ENCODE peak calls at places on chromosomes 1 and 21, in ten cellular contexts. One of them, this sample, is unnamed.
A peak's percentile ranks its signal among the peaks of the same experiment; 100 is the strongest.

GRCh38 chr1:31198591-31198990 is 41.1 kb downstream of the NKAIN1 start:
- DNase-seq in IMR-90: no peak
- DNase-seq in pancreas: no peak
- DNase-seq in aorta: no peak
- DNase-seq in adipocyte: no peak
- DNase-seq in psoas muscle: no peak
- DNase-seq in mucosa of descending colon: no peak
- DNase-seq in OCI-LY7: no peak
- DNase-seq in heart right ventricle: no peak
- DNase-seq in CD4-positive, alpha-beta memory T cell: no peak
- DNase-seq in this sample: no peak

GRCh38 chr1:1939296-1940122 is 20.4 kb upstream of the TMEM52 start:
- DNase-seq in IMR-90: no peak
- DNase-seq in pancreas: no peak
- DNase-seq in aorta: peak; percentile 37
- DNase-seq in adipocyte: no peak
- DNase-seq in psoas muscle: peak; percentile 45
- DNase-seq in mucosa of descending colon: no peak
- DNase-seq in OCI-LY7: no peak
- DNase-seq in heart right ventricle: no peak
- DNase-seq in CD4-positive, alpha-beta memory T cell: no peak
- DNase-seq in this sample: no peak

GRCh38 chr1:89598450-89599331 is 34.2 kb upstream of the LRRC8C start:
- DNase-seq in IMR-90: peak; percentile 39
- DNase-seq in pancreas: no peak
- DNase-seq in aorta: no peak
- DNase-seq in adipocyte: peak; percentile 72
- DNase-seq in psoas muscle: no peak
- DNase-seq in mucosa of descending colon: peak; percentile 30
- DNase-seq in OCI-LY7: peak; percentile 50
- DNase-seq in heart right ventricle: no peak
- DNase-seq in CD4-positive, alpha-beta memory T cell: peak; percentile 32
- DNase-seq in this sample: no peak

GRCh38 chr1:178341218-178341956 is 155.4 kb downstream of the CLEC20A start:
- DNase-seq in IMR-90: peak; percentile 80
- DNase-seq in pancreas: no peak
- DNase-seq in aorta: peak; percentile 58
- DNase-seq in adipocyte: peak; percentile 96
- DNase-seq in psoas muscle: no peak
- DNase-seq in mucosa of descending colon: peak; percentile 81
- DNase-seq in OCI-LY7: no peak
- DNase-seq in heart right ventricle: peak; percentile 76
- DNase-seq in CD4-positive, alpha-beta memory T cell: no peak
- DNase-seq in this sample: no peak

GRCh38 chr1:236907205-236907604 is 97.0 kb downstream of the MT1HL1 start:
- DNase-seq in IMR-90: no peak
- DNase-seq in pancreas: no peak
- DNase-seq in aorta: no peak
- DNase-seq in adipocyte: no peak
- DNase-seq in psoas muscle: no peak
- DNase-seq in mucosa of descending colon: no peak
- DNase-seq in OCI-LY7: no peak
- DNase-seq in heart right ventricle: no peak
- DNase-seq in CD4-positive, alpha-beta memory T cell: no peak
- DNase-seq in this sample: no peak

GRCh38 chr1:83615379-83615778 is 383.6 kb downstream of the TTLL7 start:
- DNase-seq in IMR-90: no peak
- DNase-seq in pancreas: no peak
- DNase-seq in aorta: no peak
- DNase-seq in adipocyte: no peak
- DNase-seq in psoas muscle: no peak
- DNase-seq in mucosa of descending colon: no peak
- DNase-seq in OCI-LY7: no peak
- DNase-seq in heart right ventricle: no peak
- DNase-seq in CD4-positive, alpha-beta memory T cell: no peak
- DNase-seq in this sample: no peak

GRCh38 chr1:38436749-38437148 is 390.2 kb upstream of the POU3F1 start:
- DNase-seq in IMR-90: no peak
- DNase-seq in pancreas: no peak
- DNase-seq in aorta: no peak
- DNase-seq in adipocyte: no peak
- DNase-seq in psoas muscle: no peak
- DNase-seq in mucosa of descending colon: no peak
- DNase-seq in OCI-LY7: peak; percentile 84
- DNase-seq in heart right ventricle: no peak
- DNase-seq in CD4-positive, alpha-beta memory T cell: no peak
- DNase-seq in this sample: no peak

GRCh38 chr1:70627910-70628309 is 216.8 kb downstream of the CTH start:
- DNase-seq in IMR-90: no peak
- DNase-seq in pancreas: no peak
- DNase-seq in aorta: no peak
- DNase-seq in adipocyte: no peak
- DNase-seq in psoas muscle: no peak
- DNase-seq in mucosa of descending colon: no peak
- DNase-seq in OCI-LY7: peak; percentile 14
- DNase-seq in heart right ventricle: no peak
- DNase-seq in CD4-positive, alpha-beta memory T cell: no peak
- DNase-seq in this sample: no peak

GRCh38 chr21:34639882-34640788 is 25.2 kb upstream of the RCAN1 start:
- DNase-seq in IMR-90: peak; percentile 13
- DNase-seq in pancreas: no peak
- DNase-seq in aorta: no peak
- DNase-seq in adipocyte: peak; percentile 13
- DNase-seq in psoas muscle: no peak
- DNase-seq in mucosa of descending colon: no peak
- DNase-seq in OCI-LY7: no peak
- DNase-seq in heart right ventricle: no peak
- DNase-seq in CD4-positive, alpha-beta memory T cell: peak; percentile 10
- DNase-seq in this sample: no peak

GRCh38 chr21:26389971-26390641 is 183.0 kb downstream of the CYYR1 start:
- DNase-seq in IMR-90: peak; percentile 21
- DNase-seq in pancreas: no peak
- DNase-seq in aorta: no peak
- DNase-seq in adipocyte: peak; percentile 47
- DNase-seq in psoas muscle: no peak
- DNase-seq in mucosa of descending colon: no peak
- DNase-seq in OCI-LY7: no peak
- DNase-seq in heart right ventricle: no peak
- DNase-seq in CD4-positive, alpha-beta memory T cell: no peak
- DNase-seq in this sample: no peak

GRCh38 chr21:8993284-8993942 is 1528.0 kb upstream of the TPTE start:
- DNase-seq in IMR-90: no peak
- DNase-seq in pancreas: no peak
- DNase-seq in aorta: no peak
- DNase-seq in adipocyte: no peak
- DNase-seq in psoas muscle: no peak
- DNase-seq in mucosa of descending colon: no peak
- DNase-seq in OCI-LY7: no peak
- DNase-seq in heart right ventricle: no peak
- DNase-seq in CD4-positive, alpha-beta memory T cell: no peak
- DNase-seq in this sample: peak; percentile 60

DNA sequence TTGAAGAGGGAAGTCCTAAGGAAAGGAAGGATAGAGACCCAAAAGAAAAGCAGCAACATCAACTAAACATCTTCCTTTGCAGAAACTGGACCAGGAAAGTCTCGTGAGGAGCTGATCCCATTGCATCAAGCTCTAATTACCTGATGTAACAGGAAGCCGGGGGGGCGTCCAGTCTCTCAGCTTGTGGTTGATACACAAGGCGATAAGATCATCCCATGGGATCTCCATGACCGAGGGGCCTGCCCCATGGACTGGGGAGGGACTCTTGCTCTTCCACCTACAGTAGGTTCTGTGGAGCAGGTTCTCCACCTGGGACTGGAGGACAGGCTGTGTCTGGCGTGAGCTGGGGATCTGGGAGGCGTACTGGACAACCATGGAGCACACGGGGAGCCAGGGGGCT is 14.8 kb upstream of the LSS start:
- DNase-seq in IMR-90: no peak
- DNase-seq in pancreas: no peak
- DNase-seq in aorta: no peak
- DNase-seq in adipocyte: no peak
- DNase-seq in psoas muscle: no peak
- DNase-seq in mucosa of descending colon: no peak
- DNase-seq in OCI-LY7: no peak
- DNase-seq in heart right ventricle: no peak
- DNase-seq in CD4-positive, alpha-beta memory T cell: no peak
- DNase-seq in this sample: no peak
- H3K36me3 ChIP-seq in IMR-90: peaks cover 72% of the 10 kb centered on the region
- H3K36me3 ChIP-seq in pancreas: peaks cover 74% of the 10 kb centered on the region
- H3K36me3 ChIP-seq in aorta: peaks cover 6% of the 10 kb centered on the region
- H3K36me3 ChIP-seq in adipocyte: peaks cover 98% of the 10 kb centered on the region
- H3K36me3 ChIP-seq in psoas muscle: peaks cover 100% of the 10 kb centered on the region
- H3K36me3 ChIP-seq in mucosa of descending colon: peaks cover 12% of the 10 kb centered on the region
- H3K36me3 ChIP-seq in OCI-LY7: peaks cover 95% of the 10 kb centered on the region
- H3K36me3 ChIP-seq in heart right ventricle: peaks cover 100% of the 10 kb centered on the region
- H3K36me3 ChIP-seq in CD4-positive, alpha-beta memory T cell: peaks cover 80% of the 10 kb centered on the region
- H3K36me3 ChIP-seq in this sample: peaks cover 100% of the 10 kb centered on the region

GRCh38 chr1:46352363-46352762 is 11.8 kb downstream of the NSUN4 start:
- DNase-seq in IMR-90: no peak
- DNase-seq in pancreas: no peak
- DNase-seq in aorta: no peak
- DNase-seq in adipocyte: no peak
- DNase-seq in psoas muscle: no peak
- DNase-seq in mucosa of descending colon: no peak
- DNase-seq in OCI-LY7: no peak
- DNase-seq in heart right ventricle: no peak
- DNase-seq in CD4-positive, alpha-beta memory T cell: no peak
- DNase-seq in this sample: no peak
- H3K36me3 ChIP-seq in IMR-90: peaks cover 36% of the 10 kb centered on the region
- H3K36me3 ChIP-seq in pancreas: peaks cover 45% of the 10 kb centered on the region
- H3K36me3 ChIP-seq in aorta: peaks cover 7% of the 10 kb centered on the region
- H3K36me3 ChIP-seq in adipocyte: peaks cover 70% of the 10 kb centered on the region
- H3K36me3 ChIP-seq in psoas muscle: peaks cover 88% of the 10 kb centered on the region
- H3K36me3 ChIP-seq in mucosa of descending colon: no peaks in the 10 kb centered on the region
- H3K36me3 ChIP-seq in OCI-LY7: peaks cover 91% of the 10 kb centered on the region
- H3K36me3 ChIP-seq in heart right ventricle: peaks cover 88% of the 10 kb centered on the region
- H3K36me3 ChIP-seq in CD4-positive, alpha-beta memory T cell: peaks cover 24% of the 10 kb centered on the region
- H3K36me3 ChIP-seq in this sample: peaks cover 58% of the 10 kb centered on the region

DNA sequence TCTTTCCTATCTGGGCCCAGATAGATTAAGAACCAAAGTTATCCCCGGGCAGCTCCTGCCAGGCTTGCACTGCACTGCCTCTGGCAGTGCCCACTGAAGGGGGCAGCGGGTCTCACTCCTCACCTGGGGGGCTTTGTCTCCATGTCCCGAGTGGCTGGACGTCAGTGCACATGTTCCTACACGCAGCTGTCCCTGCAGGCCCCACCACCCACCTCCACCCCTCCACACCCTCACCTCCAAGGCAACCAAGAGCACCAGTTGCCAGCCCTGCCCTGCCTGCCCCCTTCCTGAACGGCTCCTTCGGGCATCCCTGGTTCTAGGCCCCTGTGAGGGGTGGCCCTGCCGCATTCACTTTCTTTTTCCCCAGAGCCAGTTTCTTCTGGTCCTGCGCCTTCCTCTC is 147.2 kb downstream of the PEX14 start:
- DNase-seq in IMR-90: no peak
- DNase-seq in pancreas: peak; percentile 39
- DNase-seq in aorta: no peak
- DNase-seq in adipocyte: no peak
- DNase-seq in psoas muscle: no peak
- DNase-seq in mucosa of descending colon: no peak
- DNase-seq in OCI-LY7: no peak
- DNase-seq in heart right ventricle: no peak
- DNase-seq in CD4-positive, alpha-beta memory T cell: no peak
- DNase-seq in this sample: no peak
- H3K36me3 ChIP-seq in IMR-90: peaks cover 21% of the 10 kb centered on the region
- H3K36me3 ChIP-seq in pancreas: no peaks in the 10 kb centered on the region
- H3K36me3 ChIP-seq in aorta: no peaks in the 10 kb centered on the region
- H3K36me3 ChIP-seq in adipocyte: peaks cover 34% of the 10 kb centered on the region
- H3K36me3 ChIP-seq in psoas muscle: peaks cover 38% of the 10 kb centered on the region
- H3K36me3 ChIP-seq in mucosa of descending colon: no peaks in the 10 kb centered on the region
- H3K36me3 ChIP-seq in OCI-LY7: no peaks in the 10 kb centered on the region
- H3K36me3 ChIP-seq in heart right ventricle: peaks cover 36% of the 10 kb centered on the region
- H3K36me3 ChIP-seq in CD4-positive, alpha-beta memory T cell: peaks cover 18% of the 10 kb centered on the region
- H3K36me3 ChIP-seq in this sample: peaks cover 47% of the 10 kb centered on the region

GRCh38 chr1:204528241-204528640 is 12.0 kb downstream of the MDM4 start:
- DNase-seq in IMR-90: no peak
- DNase-seq in pancreas: no peak
- DNase-seq in aorta: no peak
- DNase-seq in adipocyte: no peak
- DNase-seq in psoas muscle: peak; percentile 78
- DNase-seq in mucosa of descending colon: no peak
- DNase-seq in OCI-LY7: no peak
- DNase-seq in heart right ventricle: no peak
- DNase-seq in CD4-positive, alpha-beta memory T cell: no peak
- DNase-seq in this sample: no peak

GRCh38 chr1:204524986-204525385 is 8.8 kb downstream of the MDM4 start:
- DNase-seq in IMR-90: no peak
- DNase-seq in pancreas: no peak
- DNase-seq in aorta: no peak
- DNase-seq in adipocyte: no peak
- DNase-seq in psoas muscle: no peak
- DNase-seq in mucosa of descending colon: no peak
- DNase-seq in OCI-LY7: no peak
- DNase-seq in heart right ventricle: no peak
- DNase-seq in CD4-positive, alpha-beta memory T cell: no peak
- DNase-seq in this sample: no peak

GRCh38 chr1:204530932-204531331 is 14.7 kb downstream of the MDM4 start:
- DNase-seq in IMR-90: peak; percentile 12
- DNase-seq in pancreas: no peak
- DNase-seq in aorta: no peak
- DNase-seq in adipocyte: no peak
- DNase-seq in psoas muscle: no peak
- DNase-seq in mucosa of descending colon: no peak
- DNase-seq in OCI-LY7: no peak
- DNase-seq in heart right ventricle: no peak
- DNase-seq in CD4-positive, alpha-beta memory T cell: no peak
- DNase-seq in this sample: no peak

GRCh38 chr1:204529371-204529895 is 13.2 kb downstream of the MDM4 start:
- DNase-seq in IMR-90: no peak
- DNase-seq in pancreas: no peak
- DNase-seq in aorta: no peak
- DNase-seq in adipocyte: no peak
- DNase-seq in psoas muscle: no peak
- DNase-seq in mucosa of descending colon: no peak
- DNase-seq in OCI-LY7: no peak
- DNase-seq in heart right ventricle: no peak
- DNase-seq in CD4-positive, alpha-beta memory T cell: no peak
- DNase-seq in this sample: no peak

GRCh38 chr1:204528677-204529076 is 12.5 kb downstream of the MDM4 start:
- DNase-seq in IMR-90: no peak
- DNase-seq in pancreas: no peak
- DNase-seq in aorta: no peak
- DNase-seq in adipocyte: no peak
- DNase-seq in psoas muscle: no peak
- DNase-seq in mucosa of descending colon: no peak
- DNase-seq in OCI-LY7: peak; percentile 73
- DNase-seq in heart right ventricle: no peak
- DNase-seq in CD4-positive, alpha-beta memory T cell: no peak
- DNase-seq in this sample: no peak
- H3K36me3 ChIP-seq in IMR-90: peaks cover 46% of the 10 kb centered on the region
- H3K36me3 ChIP-seq in pancreas: peaks cover 53% of the 10 kb centered on the region
- H3K36me3 ChIP-seq in aorta: peaks cover 5% of the 10 kb centered on the region
- H3K36me3 ChIP-seq in adipocyte: peaks cover 82% of the 10 kb centered on the region
- H3K36me3 ChIP-seq in psoas muscle: peaks cover 89% of the 10 kb centered on the region
- H3K36me3 ChIP-seq in mucosa of descending colon: no peaks in the 10 kb centered on the region
- H3K36me3 ChIP-seq in OCI-LY7: peaks cover 100% of the 10 kb centered on the region
- H3K36me3 ChIP-seq in heart right ventricle: peaks cover 93% of the 10 kb centered on the region
- H3K36me3 ChIP-seq in CD4-positive, alpha-beta memory T cell: peaks cover 83% of the 10 kb centered on the region
- H3K36me3 ChIP-seq in this sample: peaks cover 86% of the 10 kb centered on the region

This sample was measured in esophagus muscularis mucosa.